ENCODE peak calls at places on chromosomes 2 and 18, in five cellular contexts. B is EH; P is activated CD8-positive, alpha-beta T cell treated with anti-CD3 and anti-CD28 coated beads for 36 hours; W is OCI-LY7; V is NCI-H2081 treated with DMSO at 0.1 percent for 48 hours. I is an unnamed sample.

GRCh38 chr2:219176818-219177593 is at the start of gene CNPPD1:
- DNase-seq in V (peak), B (peak), P (peak), W (peak), I (peak)

GRCh38 chr2:55019547-55020258 is 30.5 kb downstream of the RTN4 start:
- DNase-seq in B (peak), V (no peak), W (peak), P (no peak), I (peak)

GRCh38 chr2:161912154-161912553 is 161.9 kb downstream of the DPP4 start:
- DNase-seq in B (no peak), V (no peak), P (no peak), W (no peak), I (no peak)

GRCh38 chr2:186771850-186772463 is 77.0 kb downstream of the ZSWIM2 start:
- DNase-seq in B (peak), W (no peak), V (no peak), P (no peak), I (no peak)

GRCh38 chr2:33129661-33130447 is 183.1 kb downstream of the LTBP1 start:
- DNase-seq in B (no peak), V (no peak), P (no peak), W (no peak), I (peak)

GRCh38 chr2:217827430-217828201 is 175.2 kb downstream of the TNS1 start:
- DNase-seq in V (no peak), W (no peak), P (no peak), B (peak), I (no peak)

GRCh38 chr2:190467575-190468083 is 59.5 kb downstream of the MFSD6 start:
- DNase-seq in W (peak), V (no peak), P (no peak), B (peak), I (no peak)

GRCh38 chr18:5571592-5571991 is 27.8 kb upstream of the EPB41L3 start:
- DNase-seq in V (no peak), W (no peak), P (no peak), B (no peak), I (no peak)

GRCh38 chr2:151802315-151802714 is 25.9 kb downstream of the ARL5A start:
- DNase-seq in B (no peak), P (no peak), W (no peak), V (no peak), I (no peak)

GRCh38 chr2:229910832-229911412 is 10.9 kb downstream of the TRIP12 start:
- DNase-seq in B (peak), V (no peak), P (peak), W (peak), I (peak)

GRCh38 chr2:231928901-231929725 is 2.9 kb upstream of the NPPC start:
- DNase-seq in B (no peak), V (no peak), P (no peak), W (no peak), I (no peak)